ENCODE peak calls at places on chromosomes 3 and 15, in eight cellular contexts. T is RPMI8226; C is ovary; R is AML-193; G is immature natural killer cell; V is stimulated activated CD4-positive, alpha-beta T cell treated with anti-CD3 and anti-CD28 coated beads, TNF-alpha, amount 100 ng/mL, for 4 hours; A is ascending aorta; K is psoas muscle. L is an unnamed sample.

GRCh38 chr3:11230125-11230524 is 42.1 kb upstream of the ATG7 start:
- DNase-seq in G (no peak), R (no peak), A (no peak), V (no peak), K (no peak), C (no peak), T (no peak), L (no peak)

GRCh38 chr15:100572362-100572983 is 29.5 kb downstream of the LINS1 start:
- DNase-seq in G (peak), A (no peak), K (no peak), T (no peak), C (no peak), R (peak), V (no peak), L (no peak)

GRCh38 chr3:189169728-189170127 is 2.0 kb upstream of the TPRG1 start:
- DNase-seq in R (no peak), K (no peak), G (no peak), V (no peak), C (no peak), T (no peak), A (no peak), L (no peak)

GRCh38 chr3:69086133-69086722 is 1.5 kb downstream of the ARL6IP5 start:
- DNase-seq in V (peak), A (peak), R (peak), G (no peak), T (peak), C (peak), K (peak), L (peak)

GRCh38 chr15:76152197-76152596 is 92.4 kb downstream of the TMEM266 start:
- DNase-seq in C (no peak), K (no peak), T (no peak), R (no peak), A (no peak), G (no peak), V (no peak), L (no peak)

GRCh38 chr15:40769310-40770146 is at the start of gene C15orf62:
- DNase-seq in C (peak), T (no peak), A (peak), V (peak), G (peak), R (no peak), K (no peak), L (peak)

GRCh38 chr3:42658091-42658770 is 4.7 kb downstream of the ZBTB47 start:
- DNase-seq in K (no peak), C (no peak), V (no peak), G (no peak), R (no peak), A (no peak), T (no peak), L (no peak)

GRCh38 chr15:89469331-89470107 is 26.9 kb downstream of the RHCG start:
- DNase-seq in R (no peak), A (no peak), C (no peak), G (no peak), T (no peak), K (no peak), V (no peak), L (no peak)

GRCh38 chr15:38878946-38879345 is 314.3 kb upstream of the RASGRP1 start:
- DNase-seq in K (no peak), T (no peak), R (no peak), C (no peak), A (no peak), G (no peak), V (no peak), L (no peak)

GRCh38 chr3:49313902-49314676 is 25.8 kb downstream of the USP4 start:
- DNase-seq in T (no peak), V (no peak), R (no peak), K (no peak), C (no peak), A (no peak), G (no peak), L (no peak)

GRCh38 chr3:45105855-45106655 is 40.1 kb downstream of the CDCP1 start:
- DNase-seq in G (peak), A (no peak), V (peak), R (peak), K (no peak), T (no peak), C (no peak), L (no peak)

GRCh38 chr3:42823351-42823750 is 14.1 kb downstream of the ACKR2 start:
- DNase-seq in C (no peak), A (no peak), G (no peak), K (no peak), T (no peak), R (no peak), V (no peak), L (no peak)

GRCh38 chr3:50345586-50345985 is at the start of gene ZMYND10:
- DNase-seq in C (peak), V (peak), A (no peak), R (no peak), G (peak), T (peak), K (peak), L (peak)

GRCh38 chr3:126654571-126655393 is at the start of gene TXNRD3:
- DNase-seq in T (peak), K (peak), V (peak), A (peak), R (peak), G (peak), C (peak), L (peak)

GRCh38 chr3:56133423-56133822 is 334.8 kb downstream of the ERC2 start:
- DNase-seq in V (no peak), A (no peak), R (peak), T (no peak), C (no peak), G (no peak), K (no peak), L (no peak)

GRCh38 chr15:50176869-50177268 is 5.1 kb upstream of the SLC27A2 start:
- DNase-seq in V (no peak), G (no peak), K (no peak), T (no peak), C (no peak), A (no peak), R (no peak), L (no peak)

GRCh38 chr15:90184119-90184785 is 16.9 kb upstream of the SEMA4B start:
- DNase-seq in K (peak), A (peak), R (no peak), G (no peak), T (peak), C (peak), V (no peak), L (no peak)

GRCh38 chr15:67520276-67520975 is 505 bp upstream of the C15orf61 start:
- DNase-seq in T (no peak), V (no peak), A (no peak), G (no peak), R (peak), C (peak), K (no peak), L (no peak)

GRCh38 chr15:26806161-26806560 is 33.3 kb upstream of the GABRB3 start:
- DNase-seq in K (no peak), G (no peak), A (no peak), C (no peak), V (no peak), T (no peak), R (no peak), L (no peak)

GRCh38 chr3:184335291-184335660 is 2.1 kb upstream of the FAM131A start:
- DNase-seq in K (peak), V (no peak), A (no peak), G (no peak), C (no peak), T (peak), R (no peak), L (no peak)

GRCh38 chr3:127645371-127646015 is 16.5 kb downstream of the PODXL2 start:
- DNase-seq in A (no peak), G (no peak), K (no peak), R (no peak), V (no peak), T (no peak), C (no peak), L (no peak)

GRCh38 chr3:170128977-170129431 is 52.5 kb downstream of the PHC3 start:
- DNase-seq in V (no peak), C (no peak), A (no peak), R (no peak), G (no peak), T (peak), K (no peak), L (no peak)

GRCh38 chr3:110126065-110126464 is 788.7 kb upstream of the DPPA4 start:
- DNase-seq in K (no peak), G (no peak), A (no peak), T (no peak), V (no peak), R (no peak), C (no peak), L (no peak)

GRCh38 chr3:23629181-23629893 is 176.4 kb upstream of the UBE2E1 start:
- DNase-seq in K (no peak), C (no peak), V (no peak), G (no peak), R (no peak), A (no peak), T (no peak), L (no peak)

GRCh38 chr3:94115482-94115881 is 52.6 kb downstream of the NSUN3 start:
- DNase-seq in V (no peak), R (peak), K (no peak), A (no peak), T (peak), C (no peak), G (no peak), L (no peak)

GRCh38 chr3:76554717-76555116 is 485.2 kb upstream of the ROBO2 start:
- DNase-seq in T (peak), V (no peak), K (no peak), G (no peak), A (peak), C (no peak), R (no peak), L (no peak)

L was measured in activated B cell treated with CpG ODN at 0.5 μM for 24 hours.